ENCODE peak calls at places on chromosomes 11 and 22, in eight cellular contexts. E, J, M, I, C, O, G and Z are unnamed samples.

GRCh38 chr11:126405374-126405773 is 49.9 kb downstream of the ST3GAL4 start:
- DNase-seq in E (no peak), J (no peak), M (no peak), I (peak; percentile 73), C (no peak), O (no peak), G (no peak), Z (no peak)

GRCh38 chr11:79078999-79079398 is 361.8 kb downstream of the TENM4 start:
- DNase-seq in E (no peak), J (no peak), M (no peak), I (no peak), C (no peak), O (no peak), G (no peak), Z (no peak)

GRCh38 chr11:13939952-13940610 is 22.4 kb upstream of the SPON1 start:
- DNase-seq in E (no peak), J (no peak), M (no peak), I (no peak), C (peak; percentile 24), O (no peak), G (no peak), Z (no peak)

GRCh38 chr11:74442601-74443000 is 24.7 kb downstream of the KCNE3 start:
- DNase-seq in E (no peak), J (no peak), M (no peak), I (no peak), C (peak; percentile 42), O (no peak), G (peak; percentile 52), Z (no peak)

GRCh38 chr11:117980716-117981115 is 5.5 kb upstream of the IL10RA start:
- DNase-seq in E (no peak), J (no peak), M (no peak), I (no peak), C (no peak), O (no peak), G (no peak), Z (no peak)

GRCh38 chr11:31692466-31692865 is 118.7 kb downstream of the PAX6 start:
- DNase-seq in E (no peak), J (no peak), M (no peak), I (no peak), C (no peak), O (no peak), G (no peak), Z (no peak)

GRCh38 chr11:121450424-121450823 is 1.7 kb upstream of the SORL1 start:
- DNase-seq in E (no peak), J (no peak), M (no peak), I (no peak), C (no peak), O (no peak), G (no peak), Z (no peak)

GRCh38 chr11:86116386-86116726 is 47.5 kb upstream of the PICALM start:
- DNase-seq in E (no peak), J (no peak), M (no peak), I (no peak), C (peak; percentile 52), O (no peak), G (peak; percentile 98), Z (no peak)

GRCh38 chr11:119367661-119368120 is 13.8 kb downstream of the USP2 start:
- DNase-seq in E (no peak), J (no peak), M (no peak), I (no peak), C (no peak), O (no peak), G (no peak), Z (peak; percentile 52)

GRCh38 chr11:103465555-103466140 is 356.4 kb downstream of the DYNC2H1 start:
- DNase-seq in E (no peak), J (no peak), M (no peak), I (no peak), C (no peak), O (no peak), G (no peak), Z (no peak)

DNA sequence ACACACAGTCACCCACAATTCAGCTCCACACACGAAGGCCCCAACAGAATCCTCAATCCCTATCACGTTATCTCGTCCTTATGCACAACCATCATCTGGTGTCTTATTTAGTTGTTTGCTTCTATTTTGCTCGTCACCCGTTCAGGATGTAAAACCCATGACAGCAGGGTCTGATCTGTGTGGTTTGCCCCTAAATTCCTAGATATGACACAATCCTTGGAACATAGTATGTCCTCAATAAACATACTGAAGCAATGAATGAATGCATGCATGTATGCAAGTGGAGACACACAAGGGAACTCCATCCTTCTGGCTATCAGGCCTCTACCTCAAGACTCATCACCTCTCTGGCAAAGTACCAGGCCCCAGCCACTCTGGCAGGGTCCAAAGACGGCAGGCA is 20.2 kb downstream of the STARD10 start:
- DNase-seq in E (no peak), J (no peak), M (no peak), I (peak; percentile 8), C (no peak), O (no peak), G (peak; percentile 54), Z (no peak)
- H3K4me1 ChIP-seq in E (peaks cover 95% of the 10 kb centered on the region), J (peaks cover 2% of the 10 kb centered on the region), M (peaks cover 54% of the 10 kb centered on the region), I (peaks cover 68% of the 10 kb centered on the region), C (peaks cover 16% of the 10 kb centered on the region), O (no peaks in the 10 kb centered on the region), G (peaks cover 28% of the 10 kb centered on the region), Z (peaks cover 84% of the 10 kb centered on the region)

GRCh38 chr11:120431633-120432032 is 79.9 kb upstream of the GRIK4 start:
- DNase-seq in E (no peak), J (no peak), M (no peak), I (no peak), C (peak; percentile 73), O (no peak), G (peak; percentile 72), Z (no peak)
- TF ChIP-seq CTCF in E (peak; percentile 17), J (no peak), M (no peak), I (no peak), C (peak; percentile 23), O (peak; percentile 30), G (peak; percentile 31), Z (peak; percentile 25)

DNA sequence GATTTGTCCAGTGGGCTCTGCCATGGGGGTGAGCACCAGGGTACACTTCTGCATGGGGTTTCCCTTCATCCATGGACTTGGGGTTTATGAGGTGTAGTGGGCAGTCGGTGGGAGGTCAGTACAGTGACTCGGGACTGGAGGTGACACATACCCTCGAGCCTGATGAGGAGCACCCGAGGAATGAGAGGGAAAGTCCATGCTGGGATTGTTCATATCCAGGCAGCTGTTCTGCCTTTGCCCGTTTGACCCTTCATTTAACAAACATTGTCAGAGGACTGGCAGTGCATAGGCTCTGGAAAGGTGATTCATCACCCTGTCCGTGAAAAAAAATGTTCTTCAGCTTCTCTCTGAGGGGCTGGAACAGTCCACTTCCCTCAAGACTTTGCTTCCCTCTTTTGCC is 2.7 kb downstream of the NAV2 start:
- DNase-seq in E (no peak), J (peak; percentile 55), M (no peak), I (no peak), C (peak; percentile 70), O (no peak), G (peak; percentile 98), Z (no peak)
- TF ChIP-seq POLR2A in E (no peak), J (peak; percentile 33), M (no peak), I (no peak), C (no peak), O (no peak), G (peak; percentile 43), Z (no peak)

GRCh38 chr11:47550288-47551052 is 2.5 kb downstream of the CELF1 start:
- DNase-seq in E (no peak), J (no peak), M (no peak), I (no peak), C (no peak), O (no peak), G (no peak), Z (no peak)
- H3K4me1 ChIP-seq in E (peaks cover 36% of the 10 kb centered on the region), J (no peaks in the 10 kb centered on the region), M (peaks cover 57% of the 10 kb centered on the region), I (peaks cover 24% of the 10 kb centered on the region), C (peaks cover 38% of the 10 kb centered on the region), O (no peaks in the 10 kb centered on the region), G (peaks cover 3% of the 10 kb centered on the region), Z (peaks cover 31% of the 10 kb centered on the region)

GRCh38 chr22:26975865-26976264 is 318.5 kb downstream of the MIAT start:
- DNase-seq in E (no peak), J (no peak), M (no peak), I (no peak), C (no peak), O (no peak), G (no peak), Z (no peak)
- TF ChIP-seq CTCF in E (no peak), J (no peak), M (no peak), I (no peak), C (no peak), O (no peak), G (no peak), Z (no peak)

DNA sequence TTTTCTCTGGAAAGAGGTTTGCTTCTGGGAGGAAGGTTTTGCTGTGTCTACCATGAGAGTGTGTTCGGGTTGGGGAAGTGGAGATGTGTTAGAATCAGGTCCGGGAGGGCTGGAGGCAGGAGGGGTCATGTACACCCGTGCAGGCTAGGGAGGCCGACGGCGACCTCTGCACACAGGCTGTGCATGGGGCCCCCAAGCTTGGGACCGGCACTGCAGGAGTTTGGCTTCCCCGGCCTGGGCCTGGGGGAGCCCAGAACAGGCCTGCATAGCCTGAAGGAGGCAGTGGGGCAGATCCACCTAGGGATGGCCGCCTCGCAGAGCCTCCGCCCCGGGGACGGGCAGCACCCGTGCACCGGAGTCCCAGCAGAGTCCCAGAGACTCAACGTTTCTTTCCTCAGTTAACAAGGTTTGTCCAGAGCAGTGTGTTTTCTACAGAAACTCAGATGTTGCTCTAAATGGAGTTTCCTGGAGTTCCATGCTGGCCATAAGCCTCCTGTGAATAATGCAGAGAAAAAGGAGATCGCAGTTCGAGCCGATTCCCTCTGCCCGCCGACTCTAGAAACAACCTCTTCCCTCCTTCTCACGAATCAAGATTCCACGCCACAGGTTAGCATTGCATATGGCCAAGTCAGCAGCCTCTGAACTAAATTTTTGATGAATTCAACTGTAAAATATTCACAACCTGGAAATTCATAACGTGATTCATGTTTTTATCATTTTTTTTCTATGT is 427.4 kb downstream of the BRD1 start:
- DNase-seq in E (no peak), J (no peak), M (no peak), I (no peak), C (no peak), O (peak; percentile 56), G (no peak), Z (no peak)
- TF ChIP-seq POLR2A in E (no peak), J (no peak), M (no peak), I (no peak), C (no peak), O (no peak), G (no peak), Z (no peak)

GRCh38 chr22:32542332-32543019 is 67.9 kb downstream of the FBXO7 start:
- DNase-seq in E (no peak), J (no peak), M (no peak), I (peak; percentile 35), C (no peak), O (peak; percentile 91), G (no peak), Z (no peak)

GRCh38 chr22:32538516-32538915 is 63.9 kb downstream of the FBXO7 start:
- DNase-seq in E (no peak), J (no peak), M (no peak), I (no peak), C (no peak), O (no peak), G (no peak), Z (no peak)

GRCh38 chr22:32539631-32540449 is 65.2 kb downstream of the FBXO7 start:
- DNase-seq in E (no peak), J (peak; percentile 70), M (no peak), I (peak; percentile 33), C (peak; percentile 16), O (peak; percentile 36), G (no peak), Z (no peak)

GRCh38 chr22:32543020-32543357 is 68.4 kb downstream of the FBXO7 start:
- DNase-seq in E (no peak), J (no peak), M (no peak), I (no peak), C (no peak), O (no peak), G (no peak), Z (no peak)

GRCh38 chr22:32541481-32541880 is 66.9 kb downstream of the FBXO7 start:
- DNase-seq in E (no peak), J (no peak), M (no peak), I (no peak), C (no peak), O (peak; percentile 50), G (no peak), Z (peak; percentile 36)
- H3K4me1 ChIP-seq in E (no peaks in the 10 kb centered on the region), J (no peaks in the 10 kb centered on the region), M (peaks cover 27% of the 10 kb centered on the region), I (no peaks in the 10 kb centered on the region), C (no peaks in the 10 kb centered on the region), O (no peaks in the 10 kb centered on the region), G (peaks cover 17% of the 10 kb centered on the region), Z (no peaks in the 10 kb centered on the region)